ENCODE peak calls at places on chromosome 3, in nine cellular contexts. One of them, this sample, is unnamed.

GRCh38 chr3:84904819-84905555 is 53.8 kb upstream of the CADM2 start:
- DNase-seq in esophagus muscularis mucosa: no peak
- DNase-seq in astrocyte: no peak
- DNase-seq in hepatocyte: no peak
- DNase-seq in foreskin fibroblast: no peak
- DNase-seq in brain microvascular endothelial cell: no peak
- DNase-seq in uterus: no peak
- DNase-seq in fibroblast of pulmonary artery: no peak
- DNase-seq in lower leg skin: no peak
- DNase-seq in this sample: no peak

GRCh38 chr3:42476225-42477160 is 25.9 kb upstream of the VIPR1 start:
- DNase-seq in esophagus muscularis mucosa: peak
- DNase-seq in astrocyte: no peak
- DNase-seq in hepatocyte: peak
- DNase-seq in foreskin fibroblast: no peak
- DNase-seq in brain microvascular endothelial cell: no peak
- DNase-seq in uterus: no peak
- DNase-seq in fibroblast of pulmonary artery: peak
- DNase-seq in lower leg skin: peak
- DNase-seq in this sample: no peak

GRCh38 chr3:126149256-126149902 is 31.0 kb downstream of the ALDH1L1 start:
- DNase-seq in esophagus muscularis mucosa: peak
- DNase-seq in astrocyte: no peak
- DNase-seq in hepatocyte: no peak
- DNase-seq in foreskin fibroblast: no peak
- DNase-seq in brain microvascular endothelial cell: no peak
- DNase-seq in uterus: peak
- DNase-seq in fibroblast of pulmonary artery: no peak
- DNase-seq in lower leg skin: peak
- DNase-seq in this sample: peak

GRCh38 chr3:30162579-30162978 is 443.8 kb upstream of the TGFBR2 start:
- DNase-seq in esophagus muscularis mucosa: no peak
- DNase-seq in astrocyte: peak
- DNase-seq in hepatocyte: no peak
- DNase-seq in foreskin fibroblast: peak
- DNase-seq in brain microvascular endothelial cell: peak
- DNase-seq in uterus: no peak
- DNase-seq in fibroblast of pulmonary artery: peak
- DNase-seq in lower leg skin: no peak
- DNase-seq in this sample: no peak

GRCh38 chr3:46947981-46948791 is 28.4 kb downstream of the CCDC12 start:
- DNase-seq in esophagus muscularis mucosa: no peak
- DNase-seq in astrocyte: peak
- DNase-seq in hepatocyte: peak
- DNase-seq in foreskin fibroblast: no peak
- DNase-seq in brain microvascular endothelial cell: peak
- DNase-seq in uterus: peak
- DNase-seq in fibroblast of pulmonary artery: peak
- DNase-seq in lower leg skin: no peak
- DNase-seq in this sample: peak

GRCh38 chr3:126087552-126088175 is 3.7 kb upstream of the SLC41A3 start:
- DNase-seq in esophagus muscularis mucosa: no peak
- DNase-seq in astrocyte: no peak
- DNase-seq in hepatocyte: no peak
- DNase-seq in foreskin fibroblast: no peak
- DNase-seq in brain microvascular endothelial cell: no peak
- DNase-seq in uterus: no peak
- DNase-seq in fibroblast of pulmonary artery: no peak
- DNase-seq in lower leg skin: no peak
- DNase-seq in this sample: no peak

GRCh38 chr3:87358066-87358465 is 81.7 kb upstream of the POU1F1 start:
- DNase-seq in esophagus muscularis mucosa: no peak
- DNase-seq in astrocyte: no peak
- DNase-seq in hepatocyte: no peak
- DNase-seq in foreskin fibroblast: no peak
- DNase-seq in brain microvascular endothelial cell: no peak
- DNase-seq in uterus: no peak
- DNase-seq in fibroblast of pulmonary artery: no peak
- DNase-seq in lower leg skin: no peak
- DNase-seq in this sample: no peak

GRCh38 chr3:134357914-134358811 is 16.1 kb downstream of the AMOTL2 start:
- DNase-seq in esophagus muscularis mucosa: no peak
- DNase-seq in astrocyte: peak
- DNase-seq in hepatocyte: peak
- DNase-seq in foreskin fibroblast: peak
- DNase-seq in brain microvascular endothelial cell: peak
- DNase-seq in uterus: peak
- DNase-seq in fibroblast of pulmonary artery: peak
- DNase-seq in lower leg skin: no peak
- DNase-seq in this sample: peak

GRCh38 chr3:146814601-146815315 is 209.6 kb upstream of the PLSCR5 start:
- DNase-seq in esophagus muscularis mucosa: no peak
- DNase-seq in astrocyte: peak
- DNase-seq in hepatocyte: no peak
- DNase-seq in foreskin fibroblast: peak
- DNase-seq in brain microvascular endothelial cell: peak
- DNase-seq in uterus: no peak
- DNase-seq in fibroblast of pulmonary artery: peak
- DNase-seq in lower leg skin: no peak
- DNase-seq in this sample: no peak

GRCh38 chr3:190305406-190305805 is 16.8 kb downstream of the CLDN1 start:
- DNase-seq in esophagus muscularis mucosa: no peak
- DNase-seq in astrocyte: no peak
- DNase-seq in hepatocyte: no peak
- DNase-seq in foreskin fibroblast: peak
- DNase-seq in brain microvascular endothelial cell: peak
- DNase-seq in uterus: no peak
- DNase-seq in fibroblast of pulmonary artery: peak
- DNase-seq in lower leg skin: no peak
- DNase-seq in this sample: no peak

GRCh38 chr3:78979083-78979482 is 788.7 kb downstream of the ROBO1 start:
- DNase-seq in esophagus muscularis mucosa: no peak
- DNase-seq in astrocyte: no peak
- DNase-seq in hepatocyte: no peak
- DNase-seq in foreskin fibroblast: no peak
- DNase-seq in brain microvascular endothelial cell: no peak
- DNase-seq in uterus: no peak
- DNase-seq in fibroblast of pulmonary artery: no peak
- DNase-seq in lower leg skin: no peak
- DNase-seq in this sample: no peak

GRCh38 chr3:197216169-197216860 is 82.1 kb downstream of the DLG1 start:
- DNase-seq in esophagus muscularis mucosa: no peak
- DNase-seq in astrocyte: peak
- DNase-seq in hepatocyte: no peak
- DNase-seq in foreskin fibroblast: peak
- DNase-seq in brain microvascular endothelial cell: peak
- DNase-seq in uterus: no peak
- DNase-seq in fibroblast of pulmonary artery: peak
- DNase-seq in lower leg skin: no peak
- DNase-seq in this sample: no peak

GRCh38 chr3:181278468-181279238 is 289.1 kb upstream of the DNAJC19 start:
- DNase-seq in esophagus muscularis mucosa: no peak
- DNase-seq in astrocyte: no peak
- DNase-seq in hepatocyte: no peak
- DNase-seq in foreskin fibroblast: no peak
- DNase-seq in brain microvascular endothelial cell: no peak
- DNase-seq in uterus: no peak
- DNase-seq in fibroblast of pulmonary artery: peak
- DNase-seq in lower leg skin: no peak
- DNase-seq in this sample: no peak

GRCh38 chr3:181274025-181274424 is 284.5 kb upstream of the DNAJC19 start:
- DNase-seq in esophagus muscularis mucosa: no peak
- DNase-seq in astrocyte: no peak
- DNase-seq in hepatocyte: no peak
- DNase-seq in foreskin fibroblast: no peak
- DNase-seq in brain microvascular endothelial cell: no peak
- DNase-seq in uterus: no peak
- DNase-seq in fibroblast of pulmonary artery: no peak
- DNase-seq in lower leg skin: no peak
- DNase-seq in this sample: no peak

GRCh38 chr3:181276358-181276896 is 286.9 kb upstream of the DNAJC19 start:
- DNase-seq in esophagus muscularis mucosa: no peak
- DNase-seq in astrocyte: no peak
- DNase-seq in hepatocyte: no peak
- DNase-seq in foreskin fibroblast: no peak
- DNase-seq in brain microvascular endothelial cell: no peak
- DNase-seq in uterus: no peak
- DNase-seq in fibroblast of pulmonary artery: no peak
- DNase-seq in lower leg skin: no peak
- DNase-seq in this sample: no peak

GRCh38 chr3:181279239-181279565 is 289.7 kb upstream of the DNAJC19 start:
- DNase-seq in esophagus muscularis mucosa: no peak
- DNase-seq in astrocyte: no peak
- DNase-seq in hepatocyte: no peak
- DNase-seq in foreskin fibroblast: no peak
- DNase-seq in brain microvascular endothelial cell: no peak
- DNase-seq in uterus: no peak
- DNase-seq in fibroblast of pulmonary artery: no peak
- DNase-seq in lower leg skin: no peak
- DNase-seq in this sample: no peak
- TF ChIP-seq CTCF in esophagus muscularis mucosa: no peak
- TF ChIP-seq CTCF in astrocyte: no peak
- TF ChIP-seq CTCF in hepatocyte: no peak
- TF ChIP-seq CTCF in foreskin fibroblast: no peak
- TF ChIP-seq CTCF in brain microvascular endothelial cell: no peak
- TF ChIP-seq CTCF in uterus: no peak
- TF ChIP-seq CTCF in fibroblast of pulmonary artery: no peak
- TF ChIP-seq CTCF in lower leg skin: no peak
- TF ChIP-seq CTCF in this sample: no peak

GRCh38 chr3:54891540-54891897 is 36.3 kb downstream of the LRTM1 start:
- DNase-seq in esophagus muscularis mucosa: peak
- DNase-seq in astrocyte: peak
- DNase-seq in hepatocyte: peak
- DNase-seq in foreskin fibroblast: peak
- DNase-seq in brain microvascular endothelial cell: peak
- DNase-seq in uterus: peak
- DNase-seq in fibroblast of pulmonary artery: peak
- DNase-seq in lower leg skin: peak
- DNase-seq in this sample: peak
- H3K4me3 ChIP-seq in esophagus muscularis mucosa: no peak
- H3K4me3 ChIP-seq in astrocyte: no peak
- H3K4me3 ChIP-seq in hepatocyte: no peak
- H3K4me3 ChIP-seq in foreskin fibroblast: no peak
- H3K4me3 ChIP-seq in brain microvascular endothelial cell: no peak
- H3K4me3 ChIP-seq in uterus: no peak
- H3K4me3 ChIP-seq in fibroblast of pulmonary artery: no peak
- H3K4me3 ChIP-seq in lower leg skin: no peak
- H3K4me3 ChIP-seq in this sample: no peak

GRCh38 chr3:147843331-147843730 is 434.2 kb downstream of the ZIC1 start:
- DNase-seq in esophagus muscularis mucosa: no peak
- DNase-seq in astrocyte: no peak
- DNase-seq in hepatocyte: no peak
- DNase-seq in foreskin fibroblast: peak
- DNase-seq in brain microvascular endothelial cell: no peak
- DNase-seq in uterus: no peak
- DNase-seq in fibroblast of pulmonary artery: no peak
- DNase-seq in lower leg skin: no peak
- DNase-seq in this sample: no peak

DNA sequence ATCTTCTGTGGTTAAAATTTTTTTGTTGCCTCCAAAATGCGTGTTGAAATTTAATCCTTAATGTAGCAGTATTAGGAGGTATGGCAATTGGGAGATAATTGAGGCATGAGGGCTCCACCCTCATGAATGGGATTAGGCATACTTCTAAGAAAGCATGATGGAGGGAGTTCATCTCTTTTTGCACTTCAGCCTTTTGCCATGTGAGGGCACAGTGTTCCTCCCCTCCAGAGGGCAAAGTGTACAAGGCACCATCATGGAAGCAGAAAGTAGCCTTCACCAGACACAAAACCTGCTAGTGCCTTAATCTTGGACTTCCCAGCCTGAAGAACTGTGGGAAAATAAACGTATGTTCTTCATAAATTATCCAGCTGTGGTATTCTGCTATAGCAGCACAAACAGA is 429.5 kb downstream of the ZIC1 start:
- DNase-seq in esophagus muscularis mucosa: no peak
- DNase-seq in astrocyte: no peak
- DNase-seq in hepatocyte: peak
- DNase-seq in foreskin fibroblast: no peak
- DNase-seq in brain microvascular endothelial cell: no peak
- DNase-seq in uterus: no peak
- DNase-seq in fibroblast of pulmonary artery: peak
- DNase-seq in lower leg skin: no peak
- DNase-seq in this sample: no peak
- TF ChIP-seq CTCF in esophagus muscularis mucosa: no peak
- TF ChIP-seq CTCF in astrocyte: no peak
- TF ChIP-seq CTCF in hepatocyte: peak
- TF ChIP-seq CTCF in foreskin fibroblast: peak
- TF ChIP-seq CTCF in brain microvascular endothelial cell: peak
- TF ChIP-seq CTCF in uterus: no peak
- TF ChIP-seq CTCF in fibroblast of pulmonary artery: peak
- TF ChIP-seq CTCF in lower leg skin: no peak
- TF ChIP-seq CTCF in this sample: no peak

DNA sequence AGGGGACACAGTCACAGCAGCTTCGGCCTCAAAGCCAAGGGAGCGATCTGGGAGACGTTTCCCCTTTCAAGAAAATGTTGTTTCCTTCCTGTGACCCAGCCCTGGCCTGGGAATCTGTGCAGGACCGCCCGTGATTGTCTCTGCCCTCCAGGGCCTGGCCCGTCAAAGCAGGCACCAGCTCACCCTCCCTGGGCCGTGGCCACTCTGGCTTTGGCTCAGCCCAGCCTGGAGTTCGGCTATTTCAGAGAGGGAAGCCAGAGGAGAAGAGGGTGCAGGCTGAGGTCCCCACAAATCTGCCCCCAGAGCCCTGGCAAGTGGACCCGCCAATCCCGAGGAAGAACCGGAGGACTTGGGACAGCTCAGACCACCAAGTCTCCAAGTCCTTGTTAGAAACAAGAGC is 12.7 kb downstream of the GATA2 start:
- DNase-seq in esophagus muscularis mucosa: no peak
- DNase-seq in astrocyte: no peak
- DNase-seq in hepatocyte: no peak
- DNase-seq in foreskin fibroblast: no peak
- DNase-seq in brain microvascular endothelial cell: no peak
- DNase-seq in uterus: peak
- DNase-seq in fibroblast of pulmonary artery: no peak
- DNase-seq in lower leg skin: no peak
- DNase-seq in this sample: no peak
- H3K4me3 ChIP-seq in esophagus muscularis mucosa: no peak
- H3K4me3 ChIP-seq in astrocyte: no peak
- H3K4me3 ChIP-seq in hepatocyte: no peak
- H3K4me3 ChIP-seq in foreskin fibroblast: no peak
- H3K4me3 ChIP-seq in brain microvascular endothelial cell: no peak
- H3K4me3 ChIP-seq in uterus: no peak
- H3K4me3 ChIP-seq in fibroblast of pulmonary artery: no peak
- H3K4me3 ChIP-seq in lower leg skin: no peak
- H3K4me3 ChIP-seq in this sample: no peak

This sample was measured in Peyer's patch.